ENCODE peak calls at places on chromosomes 11 and 22, in ten cellular contexts. F is foreskin fibroblast; V is CD8-positive, alpha-beta T cell; I is mammary epithelial cell; E is AG04449; L is A549; O is AG10803; M is uterus; G is bronchial epithelial cell; K is mucosa of descending colon. S is an unnamed sample.
A peak's percentile ranks its signal among the peaks of the same experiment; 100 is the strongest.

GRCh38 chr22:25448435-25449051 is 115.9 kb upstream of the GRK3 start:
- DNase-seq in I (peak; percentile 12), M (no peak), O (peak; percentile 13), K (peak; percentile 16), G (peak; percentile 16), F (peak; percentile 38), L (peak; percentile 7), E (no peak), V (no peak), S (no peak)

GRCh38 chr11:15941206-15941770 is 415.1 kb downstream of the SOX6 start:
- DNase-seq in G (no peak), L (no peak), E (no peak), I (no peak), V (no peak), K (no peak), F (peak; percentile 71), M (no peak), O (peak; percentile 43), S (peak; percentile 14)

GRCh38 chr11:34256591-34256990 is 101.2 kb downstream of the ABTB2 start:
- DNase-seq in I (no peak), O (no peak), G (no peak), V (no peak), K (no peak), L (no peak), E (no peak), F (no peak), M (no peak), S (no peak)

GRCh38 chr11:61041755-61042518 is 60.4 kb upstream of the CD5 start:
- DNase-seq in F (no peak), K (peak; percentile 68), I (no peak), L (no peak), G (peak; percentile 8), M (peak; percentile 29), E (no peak), V (peak; percentile 63), O (no peak), S (no peak)

GRCh38 chr11:34647131-34647530 is 26.2 kb downstream of the EHF start:
- DNase-seq in K (no peak), O (peak; percentile 78), I (no peak), G (no peak), V (no peak), L (no peak), F (peak; percentile 88), E (no peak), M (no peak), S (peak; percentile 82)

GRCh38 chr11:34904421-34904950 is 11.7 kb downstream of the APIP start:
- DNase-seq in M (no peak), K (no peak), F (no peak), L (no peak), I (no peak), O (no peak), E (no peak), V (no peak), G (no peak), S (no peak)

GRCh38 chr22:37148031-37148651 is 1.6 kb downstream of the IL2RB start:
- DNase-seq in L (no peak), G (no peak), K (no peak), I (no peak), E (no peak), O (no peak), M (no peak), V (no peak), F (no peak), S (no peak)

GRCh38 chr11:16976360-16976759 is 37.9 kb downstream of the PLEKHA7 start:
- DNase-seq in V (no peak), M (no peak), G (no peak), K (no peak), L (no peak), I (no peak), F (no peak), O (no peak), E (no peak), S (no peak)

GRCh38 chr11:69295079-69295994 is 1.4 kb downstream of the MYEOV start:
- DNase-seq in E (no peak), K (no peak), L (no peak), I (no peak), M (no peak), V (no peak), F (no peak), O (no peak), G (no peak), S (no peak)

GRCh38 chr11:131987703-131988102 is 617.3 kb downstream of the NTM start:
- DNase-seq in V (no peak), G (peak; percentile 84), M (no peak), E (no peak), F (no peak), L (no peak), K (no peak), O (no peak), I (peak; percentile 51), S (no peak)

GRCh38 chr11:12298610-12299009 is 78.8 kb upstream of the PARVA start:
- DNase-seq in G (no peak), O (no peak), L (no peak), I (no peak), V (no peak), K (no peak), E (no peak), M (no peak), F (no peak), S (no peak)

GRCh38 chr22:29695129-29695926 is 24.5 kb upstream of the CABP7 start:
- DNase-seq in I (no peak), V (no peak), K (no peak), E (no peak), M (no peak), G (no peak), L (no peak), O (no peak), F (peak; percentile 82), S (no peak)

GRCh38 chr22:50519151-50519550 is 6.2 kb downstream of the SCO2 start:
- DNase-seq in E (no peak), V (no peak), K (no peak), G (no peak), I (no peak), O (no peak), F (no peak), L (no peak), M (no peak), S (no peak)

GRCh38 chr11:803770-804598 is 1.0 kb downstream of the PIDD1 start:
- DNase-seq in L (no peak), M (no peak), V (no peak), O (no peak), I (peak; percentile 69), K (no peak), F (peak; percentile 51), E (no peak), G (peak; percentile 65), S (no peak)

GRCh38 chr11:1345752-1346513 is 36.5 kb upstream of the TOLLIP start:
- DNase-seq in E (no peak), V (no peak), I (no peak), F (no peak), K (no peak), M (no peak), G (no peak), O (no peak), L (no peak), S (no peak)

GRCh38 chr22:37229805-37230672 is 14.0 kb downstream of the RAC2 start:
- DNase-seq in V (peak; percentile 80), M (no peak), F (peak; percentile 71), E (no peak), L (no peak), G (peak; percentile 58), K (peak; percentile 69), I (peak; percentile 55), O (peak; percentile 73), S (no peak)

GRCh38 chr11:66388746-66389386 is 17.3 kb upstream of the SLC29A2 start:
- DNase-seq in G (peak; percentile 80), E (no peak), O (peak; percentile 69), I (peak; percentile 70), L (peak; percentile 53), V (peak; percentile 44), F (peak; percentile 86), M (no peak), K (peak; percentile 89), S (no peak)

GRCh38 chr11:95074806-95075563 is 8.3 kb downstream of the SRSF8 start:
- DNase-seq in M (peak; percentile 55), F (peak; percentile 31), E (no peak), G (peak; percentile 72), O (no peak), L (no peak), I (no peak), V (no peak), K (peak; percentile 83), S (no peak)

GRCh38 chr11:9577032-9577431 is 3.6 kb downstream of the WEE1 start:
- DNase-seq in K (no peak), E (no peak), O (no peak), M (no peak), G (peak; percentile 74), L (no peak), V (no peak), F (peak; percentile 58), I (peak; percentile 66), S (no peak)
- H3K4me3 ChIP-seq in K (no peak overlapping the region), E (peak overlapping the region; percentile 81), O (peak overlapping the region; percentile 88), M (peak overlapping the region; percentile 83), G (no peak overlapping the region), L (peak overlapping the region; percentile 89), V (no peak overlapping the region), F (peak overlapping the region; percentile 83), I (peak overlapping the region; percentile 89), S (peak overlapping the region; percentile 74)

DNA sequence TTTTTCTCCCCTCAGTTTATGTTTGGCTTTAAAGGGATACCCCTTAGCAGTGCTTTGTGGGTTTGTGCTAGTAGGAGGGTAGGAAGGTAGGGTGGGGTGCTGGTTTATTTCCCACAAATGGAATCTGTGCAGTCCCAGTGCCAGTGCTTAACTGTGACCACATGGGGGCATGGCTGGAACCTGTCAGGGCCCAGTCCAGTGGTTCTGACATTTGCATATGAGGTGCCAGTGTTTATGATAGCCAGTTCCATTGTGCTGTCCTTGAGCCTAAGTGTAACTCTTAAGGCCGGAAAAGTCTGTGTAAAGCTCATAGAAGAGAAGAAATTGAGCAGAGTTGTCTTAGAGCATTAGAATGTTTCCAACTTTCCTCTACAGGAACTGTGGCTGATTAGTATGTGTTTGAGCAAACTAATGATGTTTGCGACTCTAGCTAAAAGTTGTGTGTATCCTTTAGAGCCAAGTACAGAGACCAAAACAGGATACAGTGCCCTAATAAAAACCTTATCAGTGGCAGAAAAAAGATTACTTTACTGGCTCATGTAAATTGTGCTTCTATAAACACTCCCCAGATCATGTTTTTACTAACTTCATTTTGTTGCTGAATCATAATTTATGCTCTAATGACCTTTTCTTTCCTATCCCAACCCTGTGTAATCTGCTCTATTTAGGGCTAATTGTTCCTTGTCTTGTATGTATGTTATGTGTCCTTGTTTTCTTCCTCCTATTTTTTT is 38.1 kb downstream of the DIXDC1 start:
- DNase-seq in K (peak; percentile 38), I (no peak), E (no peak), G (no peak), V (no peak), M (no peak), L (no peak), O (no peak), F (peak; percentile 36), S (no peak)
- TF ChIP-seq CTCF in K (no peak), I (peak; percentile 22), E (no peak), G (peak; percentile 33), V (no peak), M (peak; percentile 22), L (no peak), O (peak; percentile 19), F (peak; percentile 18), S (peak; percentile 12)

GRCh38 chr11:106989056-106989455 is 29.2 kb downstream of the GUCY1A2 start:
- DNase-seq in K (no peak), V (no peak), F (peak; percentile 41), O (peak; percentile 33), L (no peak), E (no peak), I (no peak), M (no peak), G (peak; percentile 39), S (no peak)
- H3K4me3 ChIP-seq in K (no peak overlapping the region), V (no peak overlapping the region), F (no peak overlapping the region), O (no peak overlapping the region), L (no peak overlapping the region), E (no peak overlapping the region), I (no peak overlapping the region), M (no peak overlapping the region), G (no peak overlapping the region), S (no peak overlapping the region)

GRCh38 chr22:34410111-34410510 is 489.8 kb upstream of the LARGE1 start:
- DNase-seq in E (no peak), V (no peak), L (no peak), I (no peak), F (no peak), M (no peak), O (no peak), G (no peak), K (no peak), S (no peak)
- TF ChIP-seq CTCF in E (no peak), V (no peak), L (no peak), I (no peak), F (no peak), M (no peak), O (no peak), G (no peak), K (no peak), S (no peak)

S was measured in HFF-Myc.